ENCODE peak calls at places on chromosomes 1 and 21, in ten cellular contexts. J is SK-N-SH, L is esophagus squamous epithelium, U is cardiac muscle cell, E is tibial artery, N is adrenal gland, C is stomach, X is right lobe of liver, Q is endothelial cell of umbilical vein, H is uterus. D is an unnamed sample.

GRCh38 chr1:75579046-75579445 is 31.9 kb downstream of the SLC44A5 start:
- DNase-seq in J (no peak), L (no peak), U (peak; percentile 32), E (no peak), N (no peak), C (no peak), X (no peak), Q (peak; percentile 91), H (no peak), D (no peak)

GRCh38 chr1:243712890-243713425 is 137.1 kb downstream of the AKT3 start:
- DNase-seq in J (no peak), L (no peak), U (peak; percentile 34), E (no peak), N (no peak), C (no peak), X (no peak), Q (peak; percentile 17), H (no peak), D (no peak)

GRCh38 chr1:183195146-183195571 is 9.1 kb downstream of the LAMC2 start:
- DNase-seq in J (no peak), L (no peak), U (no peak), E (no peak), N (no peak), C (no peak), X (no peak), Q (peak; percentile 60), H (no peak), D (no peak)

GRCh38 chr1:32508751-32509140 is 30.5 kb upstream of the ZBTB8A start:
- DNase-seq in J (no peak), L (no peak), U (no peak), E (no peak), N (no peak), C (no peak), X (no peak), Q (no peak), H (no peak), D (no peak)

GRCh38 chr1:230681599-230681998 is 32.3 kb downstream of the AGT start:
- DNase-seq in J (no peak), L (no peak), U (peak; percentile 79), E (no peak), N (peak; percentile 82), C (no peak), X (no peak), Q (peak; percentile 58), H (no peak), D (no peak)

GRCh38 chr1:8006037-8006963 is 19.8 kb downstream of the ERRFI1 start:
- DNase-seq in J (no peak), L (no peak), U (no peak), E (no peak), N (no peak), C (no peak), X (no peak), Q (no peak), H (no peak), D (no peak)

GRCh38 chr21:26842300-26842699 is 2.9 kb downstream of the ADAMTS1 start:
- DNase-seq in J (no peak), L (no peak), U (peak; percentile 64), E (no peak), N (no peak), C (no peak), X (no peak), Q (no peak), H (no peak), D (no peak)

GRCh38 chr1:155013632-155014031 is 11.0 kb downstream of the ZBTB7B start:
- DNase-seq in J (no peak), L (no peak), U (no peak), E (no peak), N (no peak), C (no peak), X (no peak), Q (no peak), H (no peak), D (no peak)

GRCh38 chr1:39332291-39332690 is 127.8 kb downstream of the MACF1 start:
- DNase-seq in J (no peak), L (no peak), U (no peak), E (no peak), N (no peak), C (no peak), X (no peak), Q (no peak), H (no peak), D (no peak)

GRCh38 chr1:42221952-42222606 is 57.5 kb upstream of the GUCA2A start:
- DNase-seq in J (no peak), L (no peak), U (peak; percentile 83), E (no peak), N (no peak), C (no peak), X (no peak), Q (peak; percentile 24), H (no peak), D (no peak)

GRCh38 chr1:110633646-110634030 is 27.5 kb upstream of the KCNA2 start:
- DNase-seq in J (no peak), L (no peak), U (no peak), E (no peak), N (no peak), C (no peak), X (no peak), Q (no peak), H (no peak), D (no peak)

GRCh38 chr1:12249181-12249580 is 19.4 kb downstream of the VPS13D start:
- DNase-seq in J (no peak), L (no peak), U (no peak), E (no peak), N (no peak), C (no peak), X (no peak), Q (no peak), H (no peak), D (no peak)

GRCh38 chr1:235932090-235932510 is 65.4 kb upstream of the LYST start:
- DNase-seq in J (no peak), L (no peak), U (no peak), E (no peak), N (no peak), C (peak; percentile 64), X (peak; percentile 89), Q (no peak), H (peak; percentile 6), D (no peak)

GRCh38 chr1:156910309-156910782 is 10.1 kb upstream of the LRRC71 start:
- DNase-seq in J (peak; percentile 88), L (no peak), U (no peak), E (no peak), N (no peak), C (peak; percentile 54), X (no peak), Q (no peak), H (no peak), D (no peak)

GRCh38 chr1:180586671-180587155 is 27.9 kb downstream of the OVAAL start:
- DNase-seq in J (no peak), L (no peak), U (peak; percentile 46), E (no peak), N (peak; percentile 62), C (peak; percentile 78), X (no peak), Q (peak; percentile 47), H (no peak), D (no peak)

GRCh38 chr1:7302873-7303272 is 468.2 kb upstream of the VAMP3 start:
- DNase-seq in J (peak; percentile 46), L (no peak), U (no peak), E (no peak), N (no peak), C (no peak), X (no peak), Q (no peak), H (no peak), D (no peak)

GRCh38 chr1:157197906-157198435 is 59.8 kb upstream of the ETV3 start:
- DNase-seq in J (no peak), L (no peak), U (no peak), E (no peak), N (no peak), C (peak; percentile 51), X (no peak), Q (no peak), H (no peak), D (no peak)

GRCh38 chr21:22342855-22343254 is 1344.6 kb downstream of the NCAM2 start:
- DNase-seq in J (no peak), L (no peak), U (no peak), E (no peak), N (no peak), C (no peak), X (no peak), Q (no peak), H (no peak), D (no peak)

GRCh38 chr21:22343303-22343702 is 1345.1 kb downstream of the NCAM2 start:
- DNase-seq in J (no peak), L (no peak), U (no peak), E (no peak), N (no peak), C (no peak), X (no peak), Q (no peak), H (no peak), D (no peak)

GRCh38 chr21:22345624-22346023 is 1347.4 kb downstream of the NCAM2 start:
- DNase-seq in J (no peak), L (no peak), U (no peak), E (no peak), N (no peak), C (no peak), X (no peak), Q (no peak), H (no peak), D (no peak)

GRCh38 chr21:22346576-22346975 is 1348.4 kb downstream of the NCAM2 start:
- DNase-seq in J (peak; percentile 48), L (no peak), U (no peak), E (no peak), N (no peak), C (no peak), X (no peak), Q (no peak), H (no peak), D (no peak)

GRCh38 chr21:22343721-22344120 is 1345.5 kb downstream of the NCAM2 start:
- DNase-seq in J (no peak), L (no peak), U (no peak), E (no peak), N (no peak), C (no peak), X (no peak), Q (no peak), H (no peak), D (no peak)
- H3K9me3 ChIP-seq in J (no peaks in the 10 kb centered on the region), L (peaks cover 22% of the 10 kb centered on the region), U (no peaks in the 10 kb centered on the region), E (no peaks in the 10 kb centered on the region), N (no peaks in the 10 kb centered on the region), C (no peaks in the 10 kb centered on the region), X (no peaks in the 10 kb centered on the region), Q (no peaks in the 10 kb centered on the region), H (no peaks in the 10 kb centered on the region), D (no peaks in the 10 kb centered on the region)

GRCh38 chr1:160354388-160354985 is 11.3 kb downstream of the NCSTN start:
- DNase-seq in J (peak; percentile 53), L (no peak), U (peak; percentile 45), E (no peak), N (no peak), C (no peak), X (no peak), Q (no peak), H (no peak), D (no peak)
- TF ChIP-seq CTCF in J (peak; percentile 70), L (peak; percentile 31), U (peak; percentile 59), E (no peak), N (peak; percentile 23), C (no peak), X (peak; percentile 20), Q (peak; percentile 62), H (no peak), D (no peak)

GRCh38 chr1:151428068-151428467 is 28.7 kb downstream of the PSMB4 start:
- DNase-seq in J (no peak), L (no peak), U (no peak), E (no peak), N (no peak), C (no peak), X (no peak), Q (no peak), H (no peak), D (no peak)
- H3K36me3 ChIP-seq in J (peaks cover 65% of the 10 kb centered on the region), L (peaks cover 76% of the 10 kb centered on the region), U (peaks cover 60% of the 10 kb centered on the region), E (peaks cover 55% of the 10 kb centered on the region), N (peaks cover 74% of the 10 kb centered on the region), C (peaks cover 76% of the 10 kb centered on the region), X (no peaks in the 10 kb centered on the region), Q (peaks cover 30% of the 10 kb centered on the region), H (no peaks in the 10 kb centered on the region), D (peaks cover 28% of the 10 kb centered on the region)

GRCh38 chr21:15406791-15407190 is 323.0 kb upstream of the USP25 start:
- DNase-seq in J (no peak), L (no peak), U (no peak), E (no peak), N (peak; percentile 62), C (no peak), X (peak; percentile 85), Q (no peak), H (no peak), D (no peak)
- H3K9me3 ChIP-seq in J (no peaks in the 10 kb centered on the region), L (no peaks in the 10 kb centered on the region), U (no peaks in the 10 kb centered on the region), E (no peaks in the 10 kb centered on the region), N (no peaks in the 10 kb centered on the region), C (no peaks in the 10 kb centered on the region), X (no peaks in the 10 kb centered on the region), Q (no peaks in the 10 kb centered on the region), H (no peaks in the 10 kb centered on the region), D (no peaks in the 10 kb centered on the region)